ENCODE peak calls at places on chromosome 7, in seven cellular contexts. One of them, this sample, is unnamed.

GRCh38 chr7:101172005-101172853 is 6.9 kb upstream of the VGF start:
- DNase-seq in brain microvascular endothelial cell: no peak
- DNase-seq in left colon: peak
- DNase-seq in NCI-H1417: peak
- DNase-seq in stimulated activated CD4-positive, alpha-beta T cell treated with anti-CD3 and anti-CD28 coated beads, TNF-alpha, amount 100 ng/mL, for 48 hours: no peak
- DNase-seq in HEK293T: no peak
- DNase-seq in left lung: no peak
- DNase-seq in this sample: no peak

GRCh38 chr7:24979470-24979862 is 512 bp downstream of the OSBPL3 start:
- DNase-seq in brain microvascular endothelial cell: peak
- DNase-seq in left colon: peak
- DNase-seq in NCI-H1417: peak
- DNase-seq in stimulated activated CD4-positive, alpha-beta T cell treated with anti-CD3 and anti-CD28 coated beads, TNF-alpha, amount 100 ng/mL, for 48 hours: peak
- DNase-seq in HEK293T: peak
- DNase-seq in left lung: peak
- DNase-seq in this sample: peak

GRCh38 chr7:2893411-2893861 is 49.3 kb upstream of the GNA12 start:
- DNase-seq in brain microvascular endothelial cell: no peak
- DNase-seq in left colon: no peak
- DNase-seq in NCI-H1417: no peak
- DNase-seq in stimulated activated CD4-positive, alpha-beta T cell treated with anti-CD3 and anti-CD28 coated beads, TNF-alpha, amount 100 ng/mL, for 48 hours: no peak
- DNase-seq in HEK293T: no peak
- DNase-seq in left lung: no peak
- DNase-seq in this sample: no peak

GRCh38 chr7:156232931-156233705 is 407.5 kb upstream of the RNF32 start:
- DNase-seq in brain microvascular endothelial cell: no peak
- DNase-seq in left colon: no peak
- DNase-seq in NCI-H1417: no peak
- DNase-seq in stimulated activated CD4-positive, alpha-beta T cell treated with anti-CD3 and anti-CD28 coated beads, TNF-alpha, amount 100 ng/mL, for 48 hours: no peak
- DNase-seq in HEK293T: no peak
- DNase-seq in left lung: no peak
- DNase-seq in this sample: no peak

GRCh38 chr7:157436763-157437480 is 100.1 kb downstream of the DNAJB6 start:
- DNase-seq in brain microvascular endothelial cell: no peak
- DNase-seq in left colon: no peak
- DNase-seq in NCI-H1417: no peak
- DNase-seq in stimulated activated CD4-positive, alpha-beta T cell treated with anti-CD3 and anti-CD28 coated beads, TNF-alpha, amount 100 ng/mL, for 48 hours: no peak
- DNase-seq in HEK293T: no peak
- DNase-seq in left lung: no peak
- DNase-seq in this sample: no peak

GRCh38 chr7:48040944-48041664 is 5.8 kb downstream of the C7orf57 start:
- DNase-seq in brain microvascular endothelial cell: no peak
- DNase-seq in left colon: no peak
- DNase-seq in NCI-H1417: no peak
- DNase-seq in stimulated activated CD4-positive, alpha-beta T cell treated with anti-CD3 and anti-CD28 coated beads, TNF-alpha, amount 100 ng/mL, for 48 hours: no peak
- DNase-seq in HEK293T: no peak
- DNase-seq in left lung: no peak
- DNase-seq in this sample: no peak

GRCh38 chr7:66043681-66044497 is 31.7 kb upstream of the ASL start:
- DNase-seq in brain microvascular endothelial cell: no peak
- DNase-seq in left colon: peak
- DNase-seq in NCI-H1417: no peak
- DNase-seq in stimulated activated CD4-positive, alpha-beta T cell treated with anti-CD3 and anti-CD28 coated beads, TNF-alpha, amount 100 ng/mL, for 48 hours: peak
- DNase-seq in HEK293T: no peak
- DNase-seq in left lung: peak
- DNase-seq in this sample: no peak

GRCh38 chr7:71235263-71235662 is 103.3 kb downstream of the GALNT17 start:
- DNase-seq in brain microvascular endothelial cell: no peak
- DNase-seq in left colon: no peak
- DNase-seq in NCI-H1417: no peak
- DNase-seq in stimulated activated CD4-positive, alpha-beta T cell treated with anti-CD3 and anti-CD28 coated beads, TNF-alpha, amount 100 ng/mL, for 48 hours: no peak
- DNase-seq in HEK293T: no peak
- DNase-seq in left lung: no peak
- DNase-seq in this sample: no peak

GRCh38 chr7:147674705-147675104 is 915.9 kb upstream of the C7orf33 start:
- DNase-seq in brain microvascular endothelial cell: no peak
- DNase-seq in left colon: no peak
- DNase-seq in NCI-H1417: no peak
- DNase-seq in stimulated activated CD4-positive, alpha-beta T cell treated with anti-CD3 and anti-CD28 coated beads, TNF-alpha, amount 100 ng/mL, for 48 hours: no peak
- DNase-seq in HEK293T: no peak
- DNase-seq in left lung: no peak
- DNase-seq in this sample: no peak

GRCh38 chr7:105647591-105647990 is 66.3 kb upstream of the EFCAB10 start:
- DNase-seq in brain microvascular endothelial cell: no peak
- DNase-seq in left colon: no peak
- DNase-seq in NCI-H1417: peak
- DNase-seq in stimulated activated CD4-positive, alpha-beta T cell treated with anti-CD3 and anti-CD28 coated beads, TNF-alpha, amount 100 ng/mL, for 48 hours: peak
- DNase-seq in HEK293T: no peak
- DNase-seq in left lung: no peak
- DNase-seq in this sample: no peak

GRCh38 chr7:151261534-151261933 is 13.0 kb upstream of the SMARCD3 start:
- DNase-seq in brain microvascular endothelial cell: no peak
- DNase-seq in left colon: no peak
- DNase-seq in NCI-H1417: peak
- DNase-seq in stimulated activated CD4-positive, alpha-beta T cell treated with anti-CD3 and anti-CD28 coated beads, TNF-alpha, amount 100 ng/mL, for 48 hours: no peak
- DNase-seq in HEK293T: no peak
- DNase-seq in left lung: no peak
- DNase-seq in this sample: no peak

GRCh38 chr7:13628231-13629001 is 361.1 kb downstream of the ETV1 start:
- DNase-seq in brain microvascular endothelial cell: peak
- DNase-seq in left colon: no peak
- DNase-seq in NCI-H1417: no peak
- DNase-seq in stimulated activated CD4-positive, alpha-beta T cell treated with anti-CD3 and anti-CD28 coated beads, TNF-alpha, amount 100 ng/mL, for 48 hours: no peak
- DNase-seq in HEK293T: no peak
- DNase-seq in left lung: no peak
- DNase-seq in this sample: no peak

GRCh38 chr7:77830649-77831355 is 32.2 kb downstream of the PHTF2 start:
- DNase-seq in brain microvascular endothelial cell: no peak
- DNase-seq in left colon: no peak
- DNase-seq in NCI-H1417: peak
- DNase-seq in stimulated activated CD4-positive, alpha-beta T cell treated with anti-CD3 and anti-CD28 coated beads, TNF-alpha, amount 100 ng/mL, for 48 hours: no peak
- DNase-seq in HEK293T: no peak
- DNase-seq in left lung: no peak
- DNase-seq in this sample: no peak

GRCh38 chr7:16528520-16528919 is 1.9 kb downstream of the LRRC72 start:
- DNase-seq in brain microvascular endothelial cell: peak
- DNase-seq in left colon: no peak
- DNase-seq in NCI-H1417: peak
- DNase-seq in stimulated activated CD4-positive, alpha-beta T cell treated with anti-CD3 and anti-CD28 coated beads, TNF-alpha, amount 100 ng/mL, for 48 hours: no peak
- DNase-seq in HEK293T: no peak
- DNase-seq in left lung: no peak
- DNase-seq in this sample: no peak

GRCh38 chr7:68760556-68760955 is 837.7 kb upstream of the AUTS2 start:
- DNase-seq in brain microvascular endothelial cell: no peak
- DNase-seq in left colon: no peak
- DNase-seq in NCI-H1417: no peak
- DNase-seq in stimulated activated CD4-positive, alpha-beta T cell treated with anti-CD3 and anti-CD28 coated beads, TNF-alpha, amount 100 ng/mL, for 48 hours: no peak
- DNase-seq in HEK293T: no peak
- DNase-seq in left lung: no peak
- DNase-seq in this sample: no peak

GRCh38 chr7:157638563-157638962 is 301.8 kb downstream of the DNAJB6 start:
- DNase-seq in brain microvascular endothelial cell: no peak
- DNase-seq in left colon: no peak
- DNase-seq in NCI-H1417: no peak
- DNase-seq in stimulated activated CD4-positive, alpha-beta T cell treated with anti-CD3 and anti-CD28 coated beads, TNF-alpha, amount 100 ng/mL, for 48 hours: no peak
- DNase-seq in HEK293T: no peak
- DNase-seq in left lung: no peak
- DNase-seq in this sample: no peak

GRCh38 chr7:46007990-46008643 is 87.0 kb upstream of the IGFBP3 start:
- DNase-seq in brain microvascular endothelial cell: no peak
- DNase-seq in left colon: no peak
- DNase-seq in NCI-H1417: no peak
- DNase-seq in stimulated activated CD4-positive, alpha-beta T cell treated with anti-CD3 and anti-CD28 coated beads, TNF-alpha, amount 100 ng/mL, for 48 hours: no peak
- DNase-seq in HEK293T: no peak
- DNase-seq in left lung: no peak
- DNase-seq in this sample: no peak

GRCh38 chr7:54663186-54663585 is 95.8 kb downstream of the SEC61G start:
- DNase-seq in brain microvascular endothelial cell: no peak
- DNase-seq in left colon: no peak
- DNase-seq in NCI-H1417: no peak
- DNase-seq in stimulated activated CD4-positive, alpha-beta T cell treated with anti-CD3 and anti-CD28 coated beads, TNF-alpha, amount 100 ng/mL, for 48 hours: no peak
- DNase-seq in HEK293T: no peak
- DNase-seq in left lung: no peak
- DNase-seq in this sample: no peak

GRCh38 chr7:129713544-129713943 is 102.0 kb downstream of the NRF1 start:
- DNase-seq in brain microvascular endothelial cell: no peak
- DNase-seq in left colon: no peak
- DNase-seq in NCI-H1417: no peak
- DNase-seq in stimulated activated CD4-positive, alpha-beta T cell treated with anti-CD3 and anti-CD28 coated beads, TNF-alpha, amount 100 ng/mL, for 48 hours: no peak
- DNase-seq in HEK293T: no peak
- DNase-seq in left lung: no peak
- DNase-seq in this sample: no peak

GRCh38 chr7:66847879-66848810 is 72.9 kb upstream of the TMEM248 start:
- DNase-seq in brain microvascular endothelial cell: peak
- DNase-seq in left colon: no peak
- DNase-seq in NCI-H1417: peak
- DNase-seq in stimulated activated CD4-positive, alpha-beta T cell treated with anti-CD3 and anti-CD28 coated beads, TNF-alpha, amount 100 ng/mL, for 48 hours: no peak
- DNase-seq in HEK293T: no peak
- DNase-seq in left lung: no peak
- DNase-seq in this sample: no peak

GRCh38 chr7:130365511-130366441 is 14.5 kb upstream of the CPA1 start:
- DNase-seq in brain microvascular endothelial cell: no peak
- DNase-seq in left colon: no peak
- DNase-seq in NCI-H1417: peak
- DNase-seq in stimulated activated CD4-positive, alpha-beta T cell treated with anti-CD3 and anti-CD28 coated beads, TNF-alpha, amount 100 ng/mL, for 48 hours: no peak
- DNase-seq in HEK293T: no peak
- DNase-seq in left lung: peak
- DNase-seq in this sample: no peak

GRCh38 chr7:149196151-149196704 is 882 bp downstream of the ZNF282 start:
- DNase-seq in brain microvascular endothelial cell: no peak
- DNase-seq in left colon: peak
- DNase-seq in NCI-H1417: peak
- DNase-seq in stimulated activated CD4-positive, alpha-beta T cell treated with anti-CD3 and anti-CD28 coated beads, TNF-alpha, amount 100 ng/mL, for 48 hours: peak
- DNase-seq in HEK293T: peak
- DNase-seq in left lung: no peak
- DNase-seq in this sample: no peak

GRCh38 chr7:106064836-106065559 is 47.1 kb downstream of the SYPL1 start:
- DNase-seq in brain microvascular endothelial cell: peak
- DNase-seq in left colon: peak
- DNase-seq in NCI-H1417: peak
- DNase-seq in stimulated activated CD4-positive, alpha-beta T cell treated with anti-CD3 and anti-CD28 coated beads, TNF-alpha, amount 100 ng/mL, for 48 hours: no peak
- DNase-seq in HEK293T: no peak
- DNase-seq in left lung: peak
- DNase-seq in this sample: no peak

GRCh38 chr7:133207687-133208086 is 45.2 kb upstream of the EXOC4 start:
- DNase-seq in brain microvascular endothelial cell: no peak
- DNase-seq in left colon: no peak
- DNase-seq in NCI-H1417: no peak
- DNase-seq in stimulated activated CD4-positive, alpha-beta T cell treated with anti-CD3 and anti-CD28 coated beads, TNF-alpha, amount 100 ng/mL, for 48 hours: no peak
- DNase-seq in HEK293T: no peak
- DNase-seq in left lung: no peak
- DNase-seq in this sample: no peak

GRCh38 chr7:54546081-54546985 is 4.2 kb downstream of the VSTM2A start:
- DNase-seq in brain microvascular endothelial cell: no peak
- DNase-seq in left colon: peak
- DNase-seq in NCI-H1417: no peak
- DNase-seq in stimulated activated CD4-positive, alpha-beta T cell treated with anti-CD3 and anti-CD28 coated beads, TNF-alpha, amount 100 ng/mL, for 48 hours: no peak
- DNase-seq in HEK293T: peak
- DNase-seq in left lung: no peak
- DNase-seq in this sample: peak

GRCh38 chr7:86407291-86407690 is 236.4 kb upstream of the GRM3 start:
- DNase-seq in brain microvascular endothelial cell: no peak
- DNase-seq in left colon: no peak
- DNase-seq in NCI-H1417: peak
- DNase-seq in stimulated activated CD4-positive, alpha-beta T cell treated with anti-CD3 and anti-CD28 coated beads, TNF-alpha, amount 100 ng/mL, for 48 hours: no peak
- DNase-seq in HEK293T: peak
- DNase-seq in left lung: no peak
- DNase-seq in this sample: no peak

GRCh38 chr7:5629941-5630340 is 151.5 kb downstream of the RNF216 start:
- DNase-seq in brain microvascular endothelial cell: peak
- DNase-seq in left colon: no peak
- DNase-seq in NCI-H1417: no peak
- DNase-seq in stimulated activated CD4-positive, alpha-beta T cell treated with anti-CD3 and anti-CD28 coated beads, TNF-alpha, amount 100 ng/mL, for 48 hours: peak
- DNase-seq in HEK293T: no peak
- DNase-seq in left lung: no peak
- DNase-seq in this sample: no peak

GRCh38 chr7:56007891-56008290 is 43.4 kb downstream of the PSPH start:
- DNase-seq in brain microvascular endothelial cell: no peak
- DNase-seq in left colon: no peak
- DNase-seq in NCI-H1417: no peak
- DNase-seq in stimulated activated CD4-positive, alpha-beta T cell treated with anti-CD3 and anti-CD28 coated beads, TNF-alpha, amount 100 ng/mL, for 48 hours: no peak
- DNase-seq in HEK293T: no peak
- DNase-seq in left lung: no peak
- DNase-seq in this sample: no peak

GRCh38 chr7:69105092-69105491 is 493.2 kb upstream of the AUTS2 start:
- DNase-seq in brain microvascular endothelial cell: no peak
- DNase-seq in left colon: no peak
- DNase-seq in NCI-H1417: no peak
- DNase-seq in stimulated activated CD4-positive, alpha-beta T cell treated with anti-CD3 and anti-CD28 coated beads, TNF-alpha, amount 100 ng/mL, for 48 hours: no peak
- DNase-seq in HEK293T: no peak
- DNase-seq in left lung: no peak
- DNase-seq in this sample: no peak

GRCh38 chr7:27107901-27108381 is 5.5 kb upstream of the HOXA2 start:
- DNase-seq in brain microvascular endothelial cell: no peak
- DNase-seq in left colon: peak
- DNase-seq in NCI-H1417: no peak
- DNase-seq in stimulated activated CD4-positive, alpha-beta T cell treated with anti-CD3 and anti-CD28 coated beads, TNF-alpha, amount 100 ng/mL, for 48 hours: no peak
- DNase-seq in HEK293T: no peak
- DNase-seq in left lung: no peak
- DNase-seq in this sample: no peak